ENCODE peak calls at places on chromosomes 4 and X, in four cellular contexts. One of them, this sample, is unnamed.

GRCh38 chr4:110516106-110516922 is 40.4 kb downstream of the ENPEP start:
- DNase-seq in ovary: peak
- DNase-seq in activated T-cell treated with anti-CD3 and anti-CD28 coated beads, Interleukin-2, amount 50 U/mL, for 72 hours: peak
- DNase-seq in stimulated activated CD4-positive, alpha-beta T cell treated with anti-CD3 and anti-CD28 coated beads, Interleukin-1b, Interleukin-23, amount 100 ng/mL, for 24 hours: peak
- DNase-seq in this sample: peak

GRCh38 chrX:19347916-19348315 is 4.2 kb downstream of the PDHA1 start:
- DNase-seq in ovary: no peak
- DNase-seq in activated T-cell treated with anti-CD3 and anti-CD28 coated beads, Interleukin-2, amount 50 U/mL, for 72 hours: no peak
- DNase-seq in stimulated activated CD4-positive, alpha-beta T cell treated with anti-CD3 and anti-CD28 coated beads, Interleukin-1b, Interleukin-23, amount 100 ng/mL, for 24 hours: no peak
- DNase-seq in this sample: no peak

GRCh38 chrX:26376037-26376708 is 160.2 kb downstream of the MAGEB5 start:
- DNase-seq in ovary: no peak
- DNase-seq in activated T-cell treated with anti-CD3 and anti-CD28 coated beads, Interleukin-2, amount 50 U/mL, for 72 hours: no peak
- DNase-seq in stimulated activated CD4-positive, alpha-beta T cell treated with anti-CD3 and anti-CD28 coated beads, Interleukin-1b, Interleukin-23, amount 100 ng/mL, for 24 hours: no peak
- DNase-seq in this sample: no peak

GRCh38 chr4:128688025-128688721 is 121.3 kb upstream of the JADE1 start:
- DNase-seq in ovary: no peak
- DNase-seq in activated T-cell treated with anti-CD3 and anti-CD28 coated beads, Interleukin-2, amount 50 U/mL, for 72 hours: no peak
- DNase-seq in stimulated activated CD4-positive, alpha-beta T cell treated with anti-CD3 and anti-CD28 coated beads, Interleukin-1b, Interleukin-23, amount 100 ng/mL, for 24 hours: no peak
- DNase-seq in this sample: no peak

GRCh38 chrX:9312922-9313867 is 151.7 kb upstream of the TBL1X start:
- DNase-seq in ovary: peak
- DNase-seq in activated T-cell treated with anti-CD3 and anti-CD28 coated beads, Interleukin-2, amount 50 U/mL, for 72 hours: peak
- DNase-seq in stimulated activated CD4-positive, alpha-beta T cell treated with anti-CD3 and anti-CD28 coated beads, Interleukin-1b, Interleukin-23, amount 100 ng/mL, for 24 hours: peak
- DNase-seq in this sample: peak

GRCh38 chrX:46185923-46186810 is 359.1 kb downstream of the ZNF674 start:
- DNase-seq in ovary: no peak
- DNase-seq in activated T-cell treated with anti-CD3 and anti-CD28 coated beads, Interleukin-2, amount 50 U/mL, for 72 hours: no peak
- DNase-seq in stimulated activated CD4-positive, alpha-beta T cell treated with anti-CD3 and anti-CD28 coated beads, Interleukin-1b, Interleukin-23, amount 100 ng/mL, for 24 hours: no peak
- DNase-seq in this sample: no peak

GRCh38 chr4:55854132-55854531 is 684 bp downstream of the EXOC1 start:
- DNase-seq in ovary: no peak
- DNase-seq in activated T-cell treated with anti-CD3 and anti-CD28 coated beads, Interleukin-2, amount 50 U/mL, for 72 hours: no peak
- DNase-seq in stimulated activated CD4-positive, alpha-beta T cell treated with anti-CD3 and anti-CD28 coated beads, Interleukin-1b, Interleukin-23, amount 100 ng/mL, for 24 hours: no peak
- DNase-seq in this sample: no peak

GRCh38 chr4:77264826-77265225 is 107.8 kb downstream of the CCNG2 start:
- DNase-seq in ovary: no peak
- DNase-seq in activated T-cell treated with anti-CD3 and anti-CD28 coated beads, Interleukin-2, amount 50 U/mL, for 72 hours: no peak
- DNase-seq in stimulated activated CD4-positive, alpha-beta T cell treated with anti-CD3 and anti-CD28 coated beads, Interleukin-1b, Interleukin-23, amount 100 ng/mL, for 24 hours: no peak
- DNase-seq in this sample: no peak

GRCh38 chr4:29405151-29405550 is 1315.0 kb upstream of the PCDH7 start:
- DNase-seq in ovary: no peak
- DNase-seq in activated T-cell treated with anti-CD3 and anti-CD28 coated beads, Interleukin-2, amount 50 U/mL, for 72 hours: no peak
- DNase-seq in stimulated activated CD4-positive, alpha-beta T cell treated with anti-CD3 and anti-CD28 coated beads, Interleukin-1b, Interleukin-23, amount 100 ng/mL, for 24 hours: no peak
- DNase-seq in this sample: no peak

GRCh38 chr4:143554728-143555597 is 41.5 kb downstream of the SMARCA5 start:
- DNase-seq in ovary: no peak
- DNase-seq in activated T-cell treated with anti-CD3 and anti-CD28 coated beads, Interleukin-2, amount 50 U/mL, for 72 hours: peak
- DNase-seq in stimulated activated CD4-positive, alpha-beta T cell treated with anti-CD3 and anti-CD28 coated beads, Interleukin-1b, Interleukin-23, amount 100 ng/mL, for 24 hours: no peak
- DNase-seq in this sample: no peak

GRCh38 chrX:7586126-7586525 is 256.8 kb upstream of the VCX start:
- DNase-seq in ovary: no peak
- DNase-seq in activated T-cell treated with anti-CD3 and anti-CD28 coated beads, Interleukin-2, amount 50 U/mL, for 72 hours: no peak
- DNase-seq in stimulated activated CD4-positive, alpha-beta T cell treated with anti-CD3 and anti-CD28 coated beads, Interleukin-1b, Interleukin-23, amount 100 ng/mL, for 24 hours: no peak
- DNase-seq in this sample: no peak

GRCh38 chr4:7169134-7169533 is 23.2 kb upstream of the SORCS2 start:
- DNase-seq in ovary: no peak
- DNase-seq in activated T-cell treated with anti-CD3 and anti-CD28 coated beads, Interleukin-2, amount 50 U/mL, for 72 hours: no peak
- DNase-seq in stimulated activated CD4-positive, alpha-beta T cell treated with anti-CD3 and anti-CD28 coated beads, Interleukin-1b, Interleukin-23, amount 100 ng/mL, for 24 hours: no peak
- DNase-seq in this sample: no peak

GRCh38 chr4:18850763-18851331 is 829.3 kb upstream of the LCORL start:
- DNase-seq in ovary: no peak
- DNase-seq in activated T-cell treated with anti-CD3 and anti-CD28 coated beads, Interleukin-2, amount 50 U/mL, for 72 hours: no peak
- DNase-seq in stimulated activated CD4-positive, alpha-beta T cell treated with anti-CD3 and anti-CD28 coated beads, Interleukin-1b, Interleukin-23, amount 100 ng/mL, for 24 hours: no peak
- DNase-seq in this sample: no peak

GRCh38 chr4:21879187-21879586 is 69.4 kb downstream of the KCNIP4 start:
- DNase-seq in ovary: no peak
- DNase-seq in activated T-cell treated with anti-CD3 and anti-CD28 coated beads, Interleukin-2, amount 50 U/mL, for 72 hours: no peak
- DNase-seq in stimulated activated CD4-positive, alpha-beta T cell treated with anti-CD3 and anti-CD28 coated beads, Interleukin-1b, Interleukin-23, amount 100 ng/mL, for 24 hours: no peak
- DNase-seq in this sample: no peak

GRCh38 chr4:5524451-5524850 is 183.9 kb downstream of the EVC2 start:
- DNase-seq in ovary: no peak
- DNase-seq in activated T-cell treated with anti-CD3 and anti-CD28 coated beads, Interleukin-2, amount 50 U/mL, for 72 hours: no peak
- DNase-seq in stimulated activated CD4-positive, alpha-beta T cell treated with anti-CD3 and anti-CD28 coated beads, Interleukin-1b, Interleukin-23, amount 100 ng/mL, for 24 hours: no peak
- DNase-seq in this sample: no peak

This sample was measured in lung.